ENCODE peak calls at places on chromosomes 2 and 18, in five cellular contexts. E, X, Y, B and H are unnamed samples.

GRCh38 chr2:72864500-72864899 is 22.7 kb upstream of the SPR start:
- DNase-seq in E (no peak), X (no peak), Y (no peak), B (no peak), H (no peak)

GRCh38 chr2:228541794-228542193 is 360.3 kb upstream of the SPHKAP start:
- DNase-seq in B (no peak), E (no peak), Y (no peak), X (no peak), H (no peak)

GRCh38 chr2:45330617-45331016 is 280.4 kb downstream of the SRBD1 start:
- DNase-seq in B (no peak), Y (no peak), X (no peak), E (no peak), H (no peak)

GRCh38 chr2:207683879-207684627 is 27.4 kb upstream of the CCNYL1 start:
- DNase-seq in Y (no peak), B (no peak), E (peak), X (no peak), H (no peak)

GRCh38 chr18:58117685-58118403 is 73.8 kb downstream of the NEDD4L start:
- DNase-seq in E (peak), B (no peak), Y (no peak), X (no peak), H (no peak)

GRCh38 chr2:201058914-201059313 is 12.6 kb downstream of the HYCC2 start:
- DNase-seq in Y (no peak), B (no peak), E (no peak), X (no peak), H (no peak)

GRCh38 chr2:162573288-162573687 is 229.4 kb downstream of the GCA start:
- DNase-seq in E (no peak), B (no peak), X (no peak), Y (no peak), H (no peak)

GRCh38 chr2:9690252-9690651 is 59.5 kb upstream of the YWHAQ start:
- DNase-seq in Y (no peak), E (peak), B (no peak), X (no peak), H (no peak)

GRCh38 chr2:20594957-20595356 is 55.9 kb downstream of the HS1BP3 start:
- DNase-seq in X (no peak), Y (no peak), B (no peak), E (no peak), H (no peak)

GRCh38 chr18:13471971-13472628 is 253.5 kb downstream of the LDLRAD4 start:
- DNase-seq in B (no peak), E (no peak), X (no peak), Y (no peak), H (no peak)

GRCh38 chr2:10036095-10036879 is 7.1 kb upstream of the KLF11 start:
- DNase-seq in Y (peak), X (no peak), B (no peak), E (peak), H (no peak)

GRCh38 chr18:35580748-35581534 is 599 bp upstream of the GALNT1 start:
- DNase-seq in E (peak), X (no peak), B (peak), Y (peak), H (peak)

GRCh38 chr2:8457092-8457481 is 224.8 kb upstream of the ID2 start:
- DNase-seq in E (no peak), X (no peak), B (no peak), Y (no peak), H (no peak)

GRCh38 chr2:172098650-172099471 is 3.8 kb downstream of the DLX2 start:
- DNase-seq in B (peak), Y (peak), X (no peak), E (peak), H (peak)

GRCh38 chr2:65863713-65864112 is 431.3 kb upstream of the SPRED2 start:
- DNase-seq in X (no peak), B (no peak), Y (no peak), E (no peak), H (no peak)

GRCh38 chr2:234669001-234669400 is 172.1 kb upstream of the ARL4C start:
- DNase-seq in X (no peak), B (no peak), E (no peak), Y (no peak), H (no peak)

GRCh38 chr18:78876868-78877267 is 102.8 kb upstream of the SALL3 start:
- DNase-seq in X (no peak), Y (no peak), E (no peak), B (no peak), H (no peak)

GRCh38 chr2:173043466-173043865 is 32.2 kb upstream of the MAP3K20 start:
- DNase-seq in E (no peak), B (no peak), X (no peak), Y (no peak), H (no peak)

GRCh38 chr2:240143801-240144648 is 3.6 kb upstream of the OTOS start:
- DNase-seq in X (no peak), Y (peak), B (peak), E (peak), H (peak)

GRCh38 chr2:10343191-10343590 is 40.5 kb downstream of the HPCAL1 start:
- DNase-seq in X (no peak), B (no peak), Y (no peak), E (no peak), H (no peak)

GRCh38 chr18:39960545-39960944 is 1994.5 kb upstream of the PIK3C3 start:
- DNase-seq in Y (no peak), B (no peak), X (no peak), E (no peak), H (no peak)

GRCh38 chr2:229586746-229587705 is 127.3 kb downstream of the DNER start:
- DNase-seq in Y (no peak), E (peak), B (peak), X (no peak), H (peak)

GRCh38 chr2:25592766-25593292 is 80.5 kb downstream of the DTNB start:
- DNase-seq in Y (no peak), X (no peak), B (no peak), E (no peak), H (no peak)

GRCh38 chr2:74507926-74508520 is 528 bp upstream of the PCGF1 start:
- DNase-seq in B (peak), X (no peak), E (peak), Y (no peak), H (peak)

GRCh38 chr2:222034058-222034457 is 264.7 kb downstream of the PAX3 start:
- DNase-seq in Y (no peak), X (no peak), B (no peak), E (no peak), H (no peak)

GRCh38 chr2:222040333-222040732 is 258.5 kb downstream of the PAX3 start:
- DNase-seq in E (no peak), X (no peak), B (no peak), Y (no peak), H (no peak)

GRCh38 chr2:222039821-222040220 is 259.0 kb downstream of the PAX3 start:
- DNase-seq in B (no peak), Y (no peak), X (no peak), E (no peak), H (no peak)

GRCh38 chr2:222037211-222037610 is 261.6 kb downstream of the PAX3 start:
- DNase-seq in Y (no peak), E (no peak), X (no peak), B (no peak), H (no peak)

GRCh38 chr2:222038086-222038802 is 260.6 kb downstream of the PAX3 start:
- DNase-seq in E (peak), X (no peak), Y (no peak), B (no peak), H (no peak)
- TF ChIP-seq CTCF in E (peak), X (peak), Y (no peak), B (no peak), H (peak)

GRCh38 chr2:121295911-121296650 is 11.1 kb upstream of the TFCP2L1 start:
- DNase-seq in B (no peak), Y (no peak), X (no peak), E (no peak), H (peak)

GRCh38 chr2:121293450-121294325 is 8.7 kb upstream of the TFCP2L1 start:
- DNase-seq in Y (no peak), E (no peak), B (no peak), X (no peak), H (peak)

GRCh38 chr2:121298476-121298875 is 13.5 kb upstream of the TFCP2L1 start:
- DNase-seq in Y (no peak), X (no peak), E (no peak), B (no peak), H (peak)

GRCh38 chr2:121294881-121295840 is 10.2 kb upstream of the TFCP2L1 start:
- DNase-seq in X (no peak), Y (no peak), E (no peak), B (no peak), H (peak)

GRCh38 chr2:121297217-121297830 is 12.3 kb upstream of the TFCP2L1 start:
- DNase-seq in X (no peak), Y (no peak), E (peak), B (peak), H (peak)
- TF ChIP-seq CTCF in X (peak), Y (no peak), E (peak), B (peak), H (peak)

DNA sequence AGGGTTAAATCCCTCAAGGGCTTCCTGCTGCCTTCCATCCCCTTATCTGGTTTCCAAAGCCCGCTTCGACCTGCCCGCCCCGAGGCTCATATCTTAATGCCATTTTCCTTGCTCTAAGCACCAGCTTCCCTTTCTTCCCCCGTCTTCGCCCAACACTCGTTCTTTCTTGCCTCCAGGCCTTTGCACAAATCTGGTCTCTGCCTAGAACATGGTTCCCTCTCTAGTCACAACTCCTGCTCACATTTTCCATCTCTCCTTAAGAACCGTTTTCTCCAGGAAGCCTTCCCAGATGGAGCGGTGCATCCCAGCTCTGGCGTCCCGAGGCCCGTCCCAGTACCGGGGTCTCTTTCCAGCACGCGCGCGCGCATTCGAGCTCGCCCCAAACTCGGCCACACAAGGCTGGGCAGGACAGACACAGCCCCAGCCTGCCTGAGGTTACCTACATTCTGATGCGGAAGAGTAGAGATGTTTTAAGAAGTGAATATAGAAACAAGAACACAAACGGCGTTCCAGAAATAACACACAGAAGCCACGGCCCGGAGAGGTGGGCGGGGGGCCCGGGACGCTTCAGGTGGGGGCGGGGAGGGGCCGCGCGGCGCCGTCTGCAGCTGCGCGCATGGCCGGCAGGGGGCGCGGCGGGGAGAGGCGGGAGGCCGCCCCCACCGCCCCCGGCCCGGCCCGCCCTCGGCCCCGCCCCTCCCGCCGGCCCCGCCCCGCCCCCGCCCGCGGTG is at the start of gene DGKD:
- DNase-seq in B (peak), Y (peak), E (peak), X (no peak), H (no peak)
- TF ChIP-seq CTCF in B (no peak), Y (no peak), E (peak), X (peak), H (peak)

GRCh38 chr2:186474196-186474595 is 11.9 kb upstream of the ZC3H15 start:
- DNase-seq in X (no peak), Y (no peak), E (no peak), B (no peak), H (no peak)
- TF ChIP-seq CTCF in X (no peak), Y (no peak), E (no peak), B (no peak), H (no peak)

DNA sequence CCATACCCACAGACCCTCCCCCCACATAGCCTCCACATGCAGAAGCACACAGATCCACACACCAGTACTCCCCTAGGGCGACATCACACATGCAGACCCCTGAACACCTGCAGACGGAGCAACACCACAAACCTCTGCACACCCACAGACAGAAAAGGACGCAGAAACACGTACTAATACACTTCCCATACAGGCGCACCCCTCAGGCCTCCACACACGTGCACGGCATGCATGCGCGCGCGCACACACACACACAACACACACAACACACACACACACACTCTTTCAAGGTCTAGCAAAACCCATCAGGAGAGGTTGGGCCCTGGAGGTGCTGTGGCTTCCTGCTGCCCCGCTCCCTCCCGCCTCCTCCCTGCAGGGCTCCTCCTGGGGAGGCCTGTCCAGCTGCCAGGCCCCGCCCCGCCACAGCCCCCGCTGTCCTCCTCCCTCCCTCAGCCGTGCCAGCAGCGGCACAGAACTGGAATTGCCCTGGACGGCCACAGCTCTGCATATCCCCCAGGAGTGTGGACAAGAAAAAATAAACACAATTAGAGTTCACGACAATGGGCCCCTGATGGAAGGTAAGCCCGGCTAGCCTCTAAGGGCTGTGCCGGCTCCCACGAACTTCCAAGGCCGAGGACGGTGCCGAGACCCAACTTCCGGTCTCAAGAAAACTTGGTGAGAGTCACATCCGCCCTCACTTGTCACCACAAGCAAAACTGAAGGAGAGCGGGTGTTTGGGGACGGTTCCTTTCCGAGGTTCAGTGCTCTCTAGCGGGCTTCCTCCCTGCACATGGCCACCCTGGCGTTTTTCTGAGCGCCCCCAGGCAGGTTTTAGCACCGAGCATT is 6.8 kb downstream of the ZFP36L2 start:
- DNase-seq in Y (peak), X (peak), E (peak), B (peak), H (no peak)
- TF ChIP-seq CTCF in Y (no peak), X (no peak), E (no peak), B (no peak), H (no peak)

GRCh38 chr2:182302972-182303371 is 123.9 kb downstream of the PDE1A start:
- DNase-seq in B (no peak), Y (no peak), E (peak), X (no peak), H (no peak)

GRCh38 chr2:182300603-182301002 is 126.2 kb downstream of the PDE1A start:
- DNase-seq in Y (no peak), E (peak), X (no peak), B (no peak), H (no peak)

GRCh38 chr2:182302174-182302573 is 124.7 kb downstream of the PDE1A start:
- DNase-seq in X (no peak), B (no peak), E (peak), Y (no peak), H (no peak)

GRCh38 chr2:182298456-182298855 is 128.4 kb downstream of the PDE1A start:
- DNase-seq in X (no peak), B (no peak), Y (no peak), E (no peak), H (no peak)

DNA sequence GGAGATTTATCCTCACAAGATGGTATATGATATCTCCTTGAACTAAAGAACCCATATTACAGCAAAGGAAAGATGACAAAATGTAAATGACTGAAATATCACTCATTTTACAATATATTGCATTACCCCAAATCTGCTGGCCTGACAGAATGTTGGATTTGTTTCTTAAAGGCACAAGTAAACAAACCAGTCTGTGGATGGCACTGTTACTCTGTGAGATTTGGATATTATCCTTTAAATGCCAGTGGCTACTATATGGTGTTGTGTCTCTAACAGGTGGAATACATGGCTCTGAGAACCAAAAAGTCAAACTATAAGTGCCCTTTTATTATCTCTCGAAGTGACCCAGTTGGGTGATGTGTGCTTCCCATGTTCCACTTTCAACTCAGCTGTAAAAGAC is 125.7 kb downstream of the PDE1A start:
- DNase-seq in B (no peak), X (no peak), Y (no peak), E (no peak), H (no peak)
- TF ChIP-seq CTCF in B (no peak), X (no peak), Y (no peak), E (peak), H (no peak)

DNA sequence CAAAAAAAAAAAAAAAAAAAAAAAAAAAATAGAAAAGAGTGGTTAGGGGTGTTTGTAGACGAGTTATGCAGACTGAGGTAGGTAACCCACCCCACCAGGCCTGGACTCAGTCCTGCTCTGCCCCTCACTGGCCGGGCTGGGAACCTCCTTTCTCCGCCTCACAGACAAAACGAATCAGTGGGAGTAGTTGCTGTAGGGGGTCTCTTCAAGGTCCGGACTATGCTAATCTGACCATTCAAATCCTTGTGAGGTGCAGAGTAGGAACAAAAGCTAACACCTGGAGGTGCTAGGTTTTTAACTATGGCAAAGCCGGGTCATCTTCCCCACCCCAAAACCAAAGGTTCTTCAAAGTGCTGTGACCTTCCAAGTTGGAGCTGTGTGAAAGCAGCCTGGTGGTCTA is 223.7 kb downstream of the SLC4A3 start:
- DNase-seq in E (no peak), B (peak), X (no peak), Y (no peak), H (no peak)
- TF ChIP-seq CTCF in E (no peak), B (no peak), X (no peak), Y (no peak), H (no peak)